ENCODE peak calls at places on chromosomes 1 and 21, in nine cellular contexts. J is CD8-positive, alpha-beta T cell; V is right lobe of liver; X is fibroblast of lung; L is small intestine; K is PC-3; D is H7; Y is uterus; Z is IMR-90. S is an unnamed sample.

GRCh38 chr1:171160611-171161354 is 24.3 kb upstream of the FMO2 start:
- DNase-seq in V (peak; percentile 91), K (no peak), Z (no peak), X (no peak), J (no peak), D (peak; percentile 11), Y (no peak), L (peak; percentile 76), S (no peak)

GRCh38 chr1:167532964-167533824 is 14.9 kb upstream of the CD247 start:
- DNase-seq in Z (no peak), K (no peak), Y (no peak), X (no peak), D (no peak), J (no peak), V (no peak), L (no peak), S (no peak)

GRCh38 chr1:15523922-15524282 is at the start of gene CASP9:
- DNase-seq in V (no peak), L (no peak), D (no peak), X (no peak), K (no peak), Z (peak; percentile 43), J (no peak), Y (no peak), S (no peak)

GRCh38 chr1:203823306-203823705 is 27.9 kb downstream of the ZBED6 start:
- DNase-seq in Y (no peak), V (no peak), Z (peak; percentile 29), J (no peak), L (no peak), K (no peak), D (no peak), X (no peak), S (no peak)

GRCh38 chr1:179881642-179882252 is 338 bp upstream of the TOR1AIP1 start:
- DNase-seq in V (no peak), X (peak; percentile 94), J (no peak), D (peak; percentile 79), K (peak; percentile 62), Y (peak; percentile 93), Z (peak; percentile 92), L (peak; percentile 80), S (no peak)

GRCh38 chr1:11178021-11179015 is 10.8 kb upstream of the ANGPTL7 start:
- DNase-seq in Y (no peak), J (no peak), Z (peak; percentile 28), V (no peak), D (no peak), K (peak; percentile 27), L (no peak), X (peak; percentile 45), S (no peak)

GRCh38 chr1:206925116-206925736 is 3.5 kb upstream of the FCMR start:
- DNase-seq in Y (no peak), L (peak; percentile 83), V (peak; percentile 71), Z (no peak), J (peak; percentile 64), D (peak; percentile 62), K (no peak), X (no peak), S (peak; percentile 32)

GRCh38 chr1:158208717-158209116 is 28.0 kb downstream of the CD1D start:
- DNase-seq in K (no peak), V (no peak), Z (no peak), Y (no peak), D (peak; percentile 48), X (no peak), J (no peak), L (no peak), S (no peak)

GRCh38 chr1:241972703-241973375 is 15.3 kb downstream of the BECN2 start:
- DNase-seq in D (peak; percentile 50), K (no peak), J (no peak), Z (no peak), Y (no peak), L (no peak), X (peak; percentile 82), V (no peak), S (no peak)

GRCh38 chr1:248822148-248823032 is 3.3 kb downstream of the SH3BP5L start:
- DNase-seq in L (no peak), X (peak; percentile 40), Z (no peak), J (no peak), V (no peak), Y (no peak), K (peak; percentile 35), D (no peak), S (peak; percentile 1)

GRCh38 chr1:214660900-214661299 is 57.9 kb downstream of the CENPF start:
- DNase-seq in X (peak; percentile 77), L (no peak), K (peak; percentile 31), Y (no peak), J (no peak), D (no peak), V (no peak), Z (peak; percentile 96), S (no peak)

GRCh38 chr1:47438321-47439150 is 692 bp downstream of the FOXD2 start:
- DNase-seq in V (peak; percentile 57), D (peak; percentile 70), Z (no peak), J (peak; percentile 18), L (no peak), K (no peak), X (no peak), Y (no peak), S (no peak)

GRCh38 chr21:41755934-41756773 is 10.7 kb downstream of the RIPK4 start:
- DNase-seq in D (no peak), Z (no peak), K (no peak), X (no peak), J (no peak), Y (no peak), L (no peak), V (no peak), S (peak; percentile 56)

GRCh38 chr1:184930232-184930631 is 44.1 kb downstream of the NIBAN1 start:
- DNase-seq in D (no peak), K (no peak), Y (no peak), V (no peak), Z (no peak), L (no peak), J (no peak), X (no peak), S (no peak)

GRCh38 chr1:118918230-118918939 is 69.8 kb downstream of the TBX15 start:
- DNase-seq in V (no peak), K (no peak), L (no peak), Z (no peak), D (no peak), X (no peak), J (no peak), Y (no peak), S (no peak)

GRCh38 chr1:118911571-118911970 is 76.6 kb downstream of the TBX15 start:
- DNase-seq in V (no peak), K (no peak), Z (no peak), D (no peak), X (no peak), L (no peak), J (no peak), Y (no peak), S (no peak)

GRCh38 chr1:118912574-118912973 is 75.6 kb downstream of the TBX15 start:
- DNase-seq in J (no peak), X (no peak), Z (no peak), L (no peak), Y (no peak), K (no peak), D (no peak), V (no peak), S (no peak)

GRCh38 chr1:118914379-118915161 is 73.6 kb downstream of the TBX15 start:
- DNase-seq in D (no peak), V (no peak), K (peak; percentile 84), J (no peak), Z (no peak), L (no peak), X (no peak), Y (no peak), S (no peak)

GRCh38 chr1:118913818-118914217 is 74.3 kb downstream of the TBX15 start:
- DNase-seq in Y (no peak), D (no peak), L (no peak), Z (no peak), K (no peak), X (no peak), J (no peak), V (no peak), S (no peak)
- H3K36me3 ChIP-seq in Y (no peaks in the 10 kb centered on the region), D (no peaks in the 10 kb centered on the region), L (no peaks in the 10 kb centered on the region), Z (no peaks in the 10 kb centered on the region), K (no peaks in the 10 kb centered on the region), X (no peaks in the 10 kb centered on the region), J (no peaks in the 10 kb centered on the region), V (no peaks in the 10 kb centered on the region), S (no peaks in the 10 kb centered on the region)

GRCh38 chr1:41649445-41650175 is 165.1 kb upstream of the EDN2 start:
- DNase-seq in Y (no peak), D (no peak), Z (no peak), X (no peak), L (no peak), V (no peak), J (no peak), K (no peak), S (no peak)
- H3K36me3 ChIP-seq in Y (no peaks in the 10 kb centered on the region), D (no peaks in the 10 kb centered on the region), Z (no peaks in the 10 kb centered on the region), X (no peaks in the 10 kb centered on the region), L (no peaks in the 10 kb centered on the region), V (no peaks in the 10 kb centered on the region), J (no peaks in the 10 kb centered on the region), K (no peaks in the 10 kb centered on the region), S (peaks cover 61% of the 10 kb centered on the region)

GRCh38 chr1:2520806-2521205 is 5.6 kb downstream of the PANK4 start:
- DNase-seq in V (no peak), K (no peak), D (no peak), Y (no peak), J (no peak), L (no peak), X (no peak), Z (no peak), S (no peak)
- H3K36me3 ChIP-seq in V (peaks cover 36% of the 10 kb centered on the region), K (peaks cover 52% of the 10 kb centered on the region), D (peaks cover 17% of the 10 kb centered on the region), Y (no peaks in the 10 kb centered on the region), J (peaks cover 52% of the 10 kb centered on the region), L (peaks cover 26% of the 10 kb centered on the region), X (peaks cover 27% of the 10 kb centered on the region), Z (peaks cover 51% of the 10 kb centered on the region), S (peaks cover 79% of the 10 kb centered on the region)

GRCh38 chr21:45264146-45264918 is 23.4 kb downstream of the POFUT2 start:
- DNase-seq in Z (no peak), Y (no peak), J (no peak), K (no peak), L (no peak), V (peak; percentile 34), D (peak; percentile 60), X (no peak), S (peak; percentile 0)

GRCh38 chr21:45264919-45265515 is 22.7 kb downstream of the POFUT2 start:
- DNase-seq in L (no peak), V (peak; percentile 46), K (no peak), Z (no peak), Y (no peak), X (no peak), D (peak; percentile 50), J (no peak), S (no peak)

GRCh38 chr21:45267390-45267760 is 20.3 kb downstream of the POFUT2 start:
- DNase-seq in K (no peak), J (no peak), D (no peak), X (no peak), Y (peak; percentile 3), V (no peak), Z (no peak), L (no peak), S (no peak)

GRCh38 chr21:45266518-45267389 is 20.9 kb downstream of the POFUT2 start:
- DNase-seq in Z (no peak), X (peak; percentile 34), D (no peak), L (peak; percentile 39), V (peak; percentile 44), Y (no peak), K (no peak), J (peak; percentile 33), S (peak; percentile 80)

GRCh38 chr21:45265721-45266517 is 21.8 kb downstream of the POFUT2 start:
- DNase-seq in L (no peak), D (peak; percentile 41), V (peak; percentile 51), X (no peak), Z (no peak), K (no peak), Y (no peak), J (no peak), S (no peak)
- H3K36me3 ChIP-seq in L (peaks cover 8% of the 10 kb centered on the region), D (peaks cover 34% of the 10 kb centered on the region), V (peaks cover 16% of the 10 kb centered on the region), X (peaks cover 29% of the 10 kb centered on the region), Z (peaks cover 65% of the 10 kb centered on the region), K (peaks cover 12% of the 10 kb centered on the region), Y (no peaks in the 10 kb centered on the region), J (peaks cover 28% of the 10 kb centered on the region), S (peaks cover 54% of the 10 kb centered on the region)